ENCODE peak calls at places on chromosomes 13 and 19, in seven cellular contexts. One of them, this sample, is unnamed.
A peak's percentile ranks its signal among the peaks of the same experiment; 100 is the strongest.

GRCh38 chr19:12842511-12842910 is 4.2 kb downstream of the MAST1 start:
- DNase-seq in pancreas: no peak
- DNase-seq in HT1080: no peak
- DNase-seq in stimulated activated CD8-positive, alpha-beta memory T cell treated with anti-CD3 and anti-CD28 coated beads, Interleukin-7, amount 100 ng/mL, for 48 hours: no peak
- DNase-seq in activated T-helper 1 cell treated with anti-CD3 and anti-CD28 coated beads, Interleukin-12 subunit alpha, Interleukin-12 subunit beta, Interleukin-2, Interleukin-4 antibody, amounts not matched to agents 30 ng/mL and 10 ng/mL and 1 ng/mL, durations not matched to agents 14 hours and 24 hours and 36 hours: no peak
- DNase-seq in activated naive CD8-positive, alpha-beta T cell treated with anti-CD3 and anti-CD28 coated beads for 36 hours: no peak
- DNase-seq in stimulated activated CD4-positive, alpha-beta T cell treated with anti-CD3 and anti-CD28 coated beads, TNF-alpha, amount 100 ng/mL, for 4 hours: no peak
- DNase-seq in this sample: no peak

GRCh38 chr13:91398413-91399188 is at the start of gene GPC5:
- DNase-seq in pancreas: peak; percentile 64
- DNase-seq in HT1080: peak; percentile 47
- DNase-seq in stimulated activated CD8-positive, alpha-beta memory T cell treated with anti-CD3 and anti-CD28 coated beads, Interleukin-7, amount 100 ng/mL, for 48 hours: peak; percentile 55
- DNase-seq in activated T-helper 1 cell treated with anti-CD3 and anti-CD28 coated beads, Interleukin-12 subunit alpha, Interleukin-12 subunit beta, Interleukin-2, Interleukin-4 antibody, amounts not matched to agents 30 ng/mL and 10 ng/mL and 1 ng/mL, durations not matched to agents 14 hours and 24 hours and 36 hours: peak; percentile 79
- DNase-seq in activated naive CD8-positive, alpha-beta T cell treated with anti-CD3 and anti-CD28 coated beads for 36 hours: peak; percentile 83
- DNase-seq in stimulated activated CD4-positive, alpha-beta T cell treated with anti-CD3 and anti-CD28 coated beads, TNF-alpha, amount 100 ng/mL, for 4 hours: peak; percentile 65
- DNase-seq in this sample: peak; percentile 77

GRCh38 chr19:30562981-30563380 is 190.8 kb downstream of the ZNF536 start:
- DNase-seq in pancreas: no peak
- DNase-seq in HT1080: no peak
- DNase-seq in stimulated activated CD8-positive, alpha-beta memory T cell treated with anti-CD3 and anti-CD28 coated beads, Interleukin-7, amount 100 ng/mL, for 48 hours: no peak
- DNase-seq in activated T-helper 1 cell treated with anti-CD3 and anti-CD28 coated beads, Interleukin-12 subunit alpha, Interleukin-12 subunit beta, Interleukin-2, Interleukin-4 antibody, amounts not matched to agents 30 ng/mL and 10 ng/mL and 1 ng/mL, durations not matched to agents 14 hours and 24 hours and 36 hours: no peak
- DNase-seq in activated naive CD8-positive, alpha-beta T cell treated with anti-CD3 and anti-CD28 coated beads for 36 hours: no peak
- DNase-seq in stimulated activated CD4-positive, alpha-beta T cell treated with anti-CD3 and anti-CD28 coated beads, TNF-alpha, amount 100 ng/mL, for 4 hours: no peak
- DNase-seq in this sample: no peak

GRCh38 chr19:2477732-2478191 is 1.8 kb downstream of the GADD45B start:
- DNase-seq in pancreas: no peak
- DNase-seq in HT1080: peak; percentile 50
- DNase-seq in stimulated activated CD8-positive, alpha-beta memory T cell treated with anti-CD3 and anti-CD28 coated beads, Interleukin-7, amount 100 ng/mL, for 48 hours: no peak
- DNase-seq in activated T-helper 1 cell treated with anti-CD3 and anti-CD28 coated beads, Interleukin-12 subunit alpha, Interleukin-12 subunit beta, Interleukin-2, Interleukin-4 antibody, amounts not matched to agents 30 ng/mL and 10 ng/mL and 1 ng/mL, durations not matched to agents 14 hours and 24 hours and 36 hours: peak; percentile 32
- DNase-seq in activated naive CD8-positive, alpha-beta T cell treated with anti-CD3 and anti-CD28 coated beads for 36 hours: peak; percentile 33
- DNase-seq in stimulated activated CD4-positive, alpha-beta T cell treated with anti-CD3 and anti-CD28 coated beads, TNF-alpha, amount 100 ng/mL, for 4 hours: no peak
- DNase-seq in this sample: no peak

GRCh38 chr19:58059681-58060080 is 599 bp downstream of the ZNF135 start:
- DNase-seq in pancreas: no peak
- DNase-seq in HT1080: no peak
- DNase-seq in stimulated activated CD8-positive, alpha-beta memory T cell treated with anti-CD3 and anti-CD28 coated beads, Interleukin-7, amount 100 ng/mL, for 48 hours: no peak
- DNase-seq in activated T-helper 1 cell treated with anti-CD3 and anti-CD28 coated beads, Interleukin-12 subunit alpha, Interleukin-12 subunit beta, Interleukin-2, Interleukin-4 antibody, amounts not matched to agents 30 ng/mL and 10 ng/mL and 1 ng/mL, durations not matched to agents 14 hours and 24 hours and 36 hours: no peak
- DNase-seq in activated naive CD8-positive, alpha-beta T cell treated with anti-CD3 and anti-CD28 coated beads for 36 hours: no peak
- DNase-seq in stimulated activated CD4-positive, alpha-beta T cell treated with anti-CD3 and anti-CD28 coated beads, TNF-alpha, amount 100 ng/mL, for 4 hours: no peak
- DNase-seq in this sample: no peak

GRCh38 chr19:54389556-54389955 is 24.8 kb upstream of the LAIR1 start:
- DNase-seq in pancreas: no peak
- DNase-seq in HT1080: no peak
- DNase-seq in stimulated activated CD8-positive, alpha-beta memory T cell treated with anti-CD3 and anti-CD28 coated beads, Interleukin-7, amount 100 ng/mL, for 48 hours: no peak
- DNase-seq in activated T-helper 1 cell treated with anti-CD3 and anti-CD28 coated beads, Interleukin-12 subunit alpha, Interleukin-12 subunit beta, Interleukin-2, Interleukin-4 antibody, amounts not matched to agents 30 ng/mL and 10 ng/mL and 1 ng/mL, durations not matched to agents 14 hours and 24 hours and 36 hours: no peak
- DNase-seq in activated naive CD8-positive, alpha-beta T cell treated with anti-CD3 and anti-CD28 coated beads for 36 hours: no peak
- DNase-seq in stimulated activated CD4-positive, alpha-beta T cell treated with anti-CD3 and anti-CD28 coated beads, TNF-alpha, amount 100 ng/mL, for 4 hours: no peak
- DNase-seq in this sample: no peak

GRCh38 chr13:27644302-27644701 is 22.6 kb downstream of the POLR1D start:
- DNase-seq in pancreas: no peak
- DNase-seq in HT1080: no peak
- DNase-seq in stimulated activated CD8-positive, alpha-beta memory T cell treated with anti-CD3 and anti-CD28 coated beads, Interleukin-7, amount 100 ng/mL, for 48 hours: no peak
- DNase-seq in activated T-helper 1 cell treated with anti-CD3 and anti-CD28 coated beads, Interleukin-12 subunit alpha, Interleukin-12 subunit beta, Interleukin-2, Interleukin-4 antibody, amounts not matched to agents 30 ng/mL and 10 ng/mL and 1 ng/mL, durations not matched to agents 14 hours and 24 hours and 36 hours: no peak
- DNase-seq in activated naive CD8-positive, alpha-beta T cell treated with anti-CD3 and anti-CD28 coated beads for 36 hours: no peak
- DNase-seq in stimulated activated CD4-positive, alpha-beta T cell treated with anti-CD3 and anti-CD28 coated beads, TNF-alpha, amount 100 ng/mL, for 4 hours: no peak
- DNase-seq in this sample: no peak

GRCh38 chr19:7832781-7833180 is 2.8 kb downstream of the EVI5L start:
- DNase-seq in pancreas: no peak
- DNase-seq in HT1080: no peak
- DNase-seq in stimulated activated CD8-positive, alpha-beta memory T cell treated with anti-CD3 and anti-CD28 coated beads, Interleukin-7, amount 100 ng/mL, for 48 hours: no peak
- DNase-seq in activated T-helper 1 cell treated with anti-CD3 and anti-CD28 coated beads, Interleukin-12 subunit alpha, Interleukin-12 subunit beta, Interleukin-2, Interleukin-4 antibody, amounts not matched to agents 30 ng/mL and 10 ng/mL and 1 ng/mL, durations not matched to agents 14 hours and 24 hours and 36 hours: no peak
- DNase-seq in activated naive CD8-positive, alpha-beta T cell treated with anti-CD3 and anti-CD28 coated beads for 36 hours: no peak
- DNase-seq in stimulated activated CD4-positive, alpha-beta T cell treated with anti-CD3 and anti-CD28 coated beads, TNF-alpha, amount 100 ng/mL, for 4 hours: no peak
- DNase-seq in this sample: no peak